ENCODE peak calls at places on chromosome 19, in four cellular contexts. E is HepG2, T is WTC11, B is K562. S is an unnamed sample.

GRCh38 chr19:35317464-35318043 is 11.4 kb upstream of the CD22 start:
- DNase-seq in E (peak), T (no peak), B (no peak), S (no peak)

GRCh38 chr19:28168557-28168956 is 1044.4 kb downstream of the UQCRFS1 start:
- DNase-seq in E (no peak), T (peak), B (no peak), S (no peak)

GRCh38 chr19:41195675-41196497 is 2.9 kb downstream of the CYP2S1 start:
- DNase-seq in E (no peak), T (no peak), B (no peak), S (no peak)

GRCh38 chr19:45882652-45883585 is 3.0 kb downstream of the IRF2BP1 start:
- DNase-seq in E (peak), T (peak), B (peak), S (peak)

GRCh38 chr19:18457478-18458331 is 19.8 kb upstream of the ISYNA1 start:
- DNase-seq in E (no peak), T (no peak), B (no peak), S (no peak)

GRCh38 chr19:32373614-32374295 is 28.3 kb downstream of the ZNF507 start:
- DNase-seq in E (peak), T (no peak), B (peak), S (peak)

GRCh38 chr19:47075941-47076340 is 27.5 kb upstream of the TMEM160 start:
- DNase-seq in E (no peak), T (no peak), B (no peak), S (no peak)

GRCh38 chr19:8022275-8022674 is 16.8 kb upstream of the ELAVL1 start:
- DNase-seq in E (no peak), T (no peak), B (peak), S (no peak)

GRCh38 chr19:13215572-13216380 is 65.6 kb downstream of the IER2 start:
- DNase-seq in E (peak), T (no peak), B (no peak), S (no peak)

GRCh38 chr19:17843908-17844490 is 3.8 kb downstream of the JAK3 start:
- DNase-seq in E (no peak), T (no peak), B (no peak), S (no peak)

GRCh38 chr19:46413262-46414031 is at the start of gene CCDC8:
- DNase-seq in E (no peak), T (peak), B (peak), S (peak)

GRCh38 chr19:45160870-45161714 is at the start of gene NKPD1:
- DNase-seq in E (no peak), T (peak), B (no peak), S (no peak)

GRCh38 chr19:35959040-35959967 is 23.1 kb downstream of the LRFN3 start:
- DNase-seq in E (no peak), T (peak), B (peak), S (peak)

GRCh38 chr19:45154064-45154827 is 6.5 kb downstream of the NKPD1 start:
- DNase-seq in E (peak), T (no peak), B (peak), S (peak)

GRCh38 chr19:30028992-30029343 is 86.9 kb downstream of the URI1 start:
- DNase-seq in E (no peak), T (no peak), B (no peak), S (no peak)

GRCh38 chr19:5360003-5360820 is 19.6 kb upstream of the PTPRS start:
- DNase-seq in E (no peak), T (no peak), B (no peak), S (no peak)

GRCh38 chr19:45141203-45141900 is 19.4 kb downstream of the NKPD1 start:
- DNase-seq in E (no peak), T (no peak), B (no peak), S (no peak)

GRCh38 chr19:42090687-42091086 is 14.7 kb downstream of the ZNF574 start:
- DNase-seq in E (no peak), T (no peak), B (no peak), S (no peak)

GRCh38 chr19:54345938-54346386 is 7.0 kb upstream of the LILRA4 start:
- DNase-seq in E (no peak), T (no peak), B (no peak), S (no peak)

GRCh38 chr19:46753420-46754155 is 7.3 kb upstream of the STRN4 start:
- DNase-seq in E (peak), T (peak), B (peak), S (peak)

GRCh38 chr19:17347361-17347760 is 10.0 kb downstream of the GTPBP3 start:
- DNase-seq in E (no peak), T (no peak), B (no peak), S (no peak)

GRCh38 chr19:55446060-55446459 is 3.0 kb upstream of the SHISA7 start:
- DNase-seq in E (peak), T (no peak), B (no peak), S (no peak)

GRCh38 chr19:43806848-43807247 is 4.6 kb upstream of the LYPD5 start:
- DNase-seq in E (no peak), T (no peak), B (no peak), S (no peak)
- TF ChIP-seq SP1 in E (no peak), T (no peak), B (no peak), S (no peak)

DNA sequence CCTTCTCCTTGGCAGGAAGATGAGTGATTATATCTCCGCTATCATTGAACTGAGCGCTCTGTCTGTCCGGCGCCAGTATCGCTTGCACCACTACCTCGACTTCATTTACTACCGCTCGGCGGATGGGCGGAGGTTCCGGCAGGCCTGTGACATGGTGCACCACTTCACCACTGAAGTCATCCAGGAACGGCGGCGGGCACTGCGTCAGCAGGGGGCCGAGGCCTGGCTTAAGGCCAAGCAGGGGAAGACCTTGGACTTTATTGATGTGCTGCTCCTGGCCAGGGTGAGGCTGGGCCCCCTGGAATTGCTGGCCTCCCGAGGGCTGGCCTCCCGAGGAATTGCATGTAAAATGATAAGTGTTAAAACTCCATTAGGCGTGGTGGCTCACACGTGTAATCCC is 32.1 kb downstream of the CYP4F22 start:
- DNase-seq in E (peak), T (no peak), B (no peak), S (no peak)
- TF ChIP-seq ELF4 in E (no peak), T (no peak), B (no peak), S (no peak)

GRCh38 chr19:31314849-31315620 is 34.2 kb downstream of the TSHZ3 start:
- DNase-seq in E (no peak), T (no peak), B (no peak), S (no peak)

GRCh38 chr19:31317098-31317497 is 32.1 kb downstream of the TSHZ3 start:
- DNase-seq in E (no peak), T (no peak), B (no peak), S (no peak)

GRCh38 chr19:31317542-31317941 is 31.7 kb downstream of the TSHZ3 start:
- DNase-seq in E (no peak), T (no peak), B (no peak), S (no peak)

GRCh38 chr19:31315621-31316011 is 33.6 kb downstream of the TSHZ3 start:
- DNase-seq in E (no peak), T (no peak), B (no peak), S (no peak)

GRCh38 chr19:31316201-31316951 is 32.9 kb downstream of the TSHZ3 start:
- DNase-seq in E (no peak), T (no peak), B (no peak), S (peak)
- TF ChIP-seq SP1 in E (no peak), T (no peak), B (no peak), S (no peak)

DNA sequence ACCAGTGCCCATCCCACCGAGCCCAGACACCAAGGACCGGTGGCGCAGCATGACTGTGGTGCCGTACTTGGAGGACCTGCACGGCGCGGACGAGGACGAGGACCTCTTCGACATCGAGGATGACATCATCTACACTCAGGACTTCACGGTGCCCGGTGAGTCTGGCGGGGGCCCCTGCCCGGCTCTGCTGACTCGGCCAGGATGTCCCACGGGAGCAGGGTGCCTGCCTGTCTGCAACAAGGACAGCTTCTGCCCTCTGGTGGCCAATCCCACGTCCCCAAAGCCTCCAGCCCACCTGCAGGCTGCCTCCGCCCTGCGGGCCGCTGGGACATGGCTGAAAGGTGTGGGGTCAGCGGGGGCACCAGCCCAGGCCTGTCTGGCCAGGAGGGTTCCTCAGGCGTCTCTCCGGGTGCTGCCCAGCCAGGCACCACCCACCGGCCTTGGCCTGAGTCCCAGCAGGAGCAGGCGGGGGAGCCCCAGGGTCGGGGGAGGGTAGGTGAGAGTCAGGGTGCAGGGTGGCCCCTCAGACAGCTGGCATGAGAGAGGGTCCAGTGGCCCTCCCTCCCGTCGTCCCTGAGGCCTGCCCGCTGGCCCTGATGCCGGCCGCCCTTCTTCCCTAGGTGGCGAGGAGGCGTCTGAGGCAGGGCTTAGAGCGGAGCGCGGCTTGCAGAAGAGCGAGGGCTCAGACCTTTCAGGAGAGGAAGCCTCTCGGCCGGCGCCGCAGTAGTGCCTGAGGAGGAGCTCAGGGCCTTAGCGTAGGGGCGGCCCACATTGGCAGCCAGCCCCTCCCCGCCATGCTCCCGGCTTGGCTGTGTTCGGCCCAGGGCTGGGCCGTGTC is 14.6 kb downstream of the CBARP start:
- DNase-seq in E (no peak), T (peak), B (no peak), S (peak)
- TF ChIP-seq ELF4 in E (no peak), T (no peak), B (no peak), S (no peak)

GRCh38 chr19:51458051-51458645 is at the start of gene SIGLEC8:
- DNase-seq in E (no peak), T (no peak), B (no peak), S (no peak)
- TF ChIP-seq SP1 in E (no peak), T (no peak), B (no peak), S (no peak)